ENCODE peak calls at places on chromosomes 3 and 15, in eight cellular contexts. S is HEK293T; D is T-helper 1 cell; K is RWPE1; Z is stimulated activated CD4-positive, alpha-beta T cell treated with anti-CD3 and anti-CD28 coated beads, Interleukin-1b, Interleukin-23, amount 100 ng/mL, for 1 hour; X is mucosa of gallbladder; B is SW480; T is NCI-H446 treated with DMSO at 0.1 percent for 48 hours. F is an unnamed sample.
A peak's percentile ranks its signal among the peaks of the same experiment; 100 is the strongest.

GRCh38 chr3:136792931-136793330 is 26.0 kb upstream of the SLC35G2 start:
- DNase-seq in K (no peak), T (peak; percentile 16), S (no peak), Z (no peak), D (no peak), X (no peak), B (no peak), F (no peak)

GRCh38 chr3:44865272-44866005 is 3.7 kb downstream of the TMEM42 start:
- DNase-seq in D (no peak), X (no peak), Z (no peak), B (no peak), K (no peak), T (no peak), S (no peak), F (no peak)

GRCh38 chr15:97072560-97072959 is 742.1 kb downstream of the NR2F2 start:
- DNase-seq in D (no peak), T (no peak), Z (no peak), S (no peak), B (no peak), K (no peak), X (no peak), F (no peak)

GRCh38 chr3:185401319-185401955 is 38.5 kb downstream of the MAP3K13 start:
- DNase-seq in S (no peak), K (no peak), T (peak; percentile 89), Z (no peak), X (no peak), B (no peak), D (no peak), F (no peak)

GRCh38 chr3:61168286-61168685 is 83.0 kb downstream of the FHIT start:
- DNase-seq in Z (no peak), T (no peak), X (no peak), S (no peak), D (no peak), B (no peak), K (no peak), F (no peak)

GRCh38 chr3:12155833-12156232 is 2.9 kb downstream of the TIMP4 start:
- DNase-seq in K (peak; percentile 49), Z (no peak), D (no peak), X (no peak), S (no peak), B (peak; percentile 65), T (no peak), F (no peak)

GRCh38 chr15:70190296-70190695 is 92.6 kb upstream of the TLE3 start:
- DNase-seq in X (no peak), Z (no peak), D (no peak), K (no peak), T (no peak), B (no peak), S (no peak), F (no peak)

GRCh38 chr3:36774072-36774471 is 9.7 kb upstream of the DCLK3 start:
- DNase-seq in Z (no peak), S (no peak), D (no peak), B (no peak), X (no peak), K (no peak), T (no peak), F (no peak)

GRCh38 chr15:37931321-37931720 is 3.1 kb upstream of the TMCO5A start:
- DNase-seq in B (no peak), K (no peak), Z (no peak), D (no peak), T (no peak), X (no peak), S (no peak), F (no peak)

GRCh38 chr15:70203981-70204560 is 106.4 kb upstream of the TLE3 start:
- DNase-seq in Z (no peak), D (no peak), B (no peak), X (no peak), K (no peak), T (no peak), S (no peak), F (no peak)

GRCh38 chr15:75533945-75534344 is 45.2 kb downstream of the PTPN9 start:
- DNase-seq in S (no peak), X (no peak), T (no peak), B (no peak), D (no peak), K (no peak), Z (no peak), F (no peak)

GRCh38 chr3:173730391-173730790 is 332.8 kb downstream of the NLGN1 start:
- DNase-seq in Z (no peak), S (no peak), X (no peak), D (no peak), K (no peak), T (no peak), B (no peak), F (no peak)

GRCh38 chr3:129809297-129809696 is 84.2 kb downstream of the TMCC1 start:
- DNase-seq in Z (no peak), B (no peak), T (no peak), K (no peak), S (no peak), D (no peak), X (no peak), F (no peak)

GRCh38 chr15:90019611-90020010 is 18.5 kb downstream of the ZNF710 start:
- DNase-seq in D (no peak), X (no peak), T (no peak), K (no peak), B (no peak), S (no peak), Z (no peak), F (no peak)

GRCh38 chr3:186596568-186597287 is 16.1 kb upstream of the AHSG start:
- DNase-seq in Z (no peak), T (no peak), D (no peak), X (no peak), B (peak; percentile 29), S (no peak), K (no peak), F (no peak)

F was measured in cortex of kidney.